ENCODE peak calls at places on chromosome 16, in six cellular contexts. T is body of pancreas, F is left lung, U is endothelial cell of umbilical vein, P is adrenal gland, M is Peyer's patch. L is an unnamed sample. For H3K4me1, the result is how much of the 10 kb centered on the place peaks cover.

GRCh38 chr16:76535-77272 is 1.3 kb upstream of the MPG start:
- DNase-seq in T (peak), F (peak), U (peak), P (peak), M (peak), L (peak)

GRCh38 chr16:68889508-68890150 is 46.3 kb downstream of the TANGO6 start:
- DNase-seq in T (no peak), F (no peak), U (no peak), P (no peak), M (no peak), L (no peak)

GRCh38 chr16:67534420-67534819 is 5.8 kb downstream of the RIPOR1 start:
- DNase-seq in T (no peak), F (no peak), U (no peak), P (no peak), M (no peak), L (no peak)

GRCh38 chr16:62225675-62226074 is 189.4 kb upstream of the CDH8 start:
- DNase-seq in T (peak), F (peak), U (no peak), P (peak), M (peak), L (peak)

GRCh38 chr16:2194852-2195315 is 1.5 kb downstream of the CASKIN1 start:
- DNase-seq in T (peak), F (no peak), U (peak), P (no peak), M (peak), L (peak)

GRCh38 chr16:66116163-66116792 is 250.2 kb upstream of the CDH5 start:
- DNase-seq in T (no peak), F (no peak), U (no peak), P (no peak), M (no peak), L (no peak)

GRCh38 chr16:15434425-15435215 is at the start of gene BMERB1:
- DNase-seq in T (peak), F (no peak), U (peak), P (peak), M (no peak), L (no peak)

GRCh38 chr16:4613636-4614570 is 785 bp downstream of the UBALD1 start:
- DNase-seq in T (peak), F (peak), U (peak), P (no peak), M (no peak), L (no peak)

GRCh38 chr16:83138976-83139690 is 512.4 kb downstream of the CDH13 start:
- DNase-seq in T (no peak), F (no peak), U (no peak), P (no peak), M (no peak), L (no peak)

GRCh38 chr16:13313351-13313750 is 412.0 kb downstream of the SHISA9 start:
- DNase-seq in T (no peak), F (no peak), U (no peak), P (no peak), M (no peak), L (no peak)

GRCh38 chr16:87878704-87879103 is 9.4 kb upstream of the SLC7A5 start:
- DNase-seq in T (no peak), F (no peak), U (no peak), P (no peak), M (no peak), L (no peak)

GRCh38 chr16:2081685-2082084 is 33.9 kb downstream of the TSC2 start:
- DNase-seq in T (no peak), F (no peak), U (no peak), P (no peak), M (no peak), L (no peak)

GRCh38 chr16:8855051-8855786 is 13.6 kb downstream of the CARHSP1 start:
- DNase-seq in T (no peak), F (peak), U (no peak), P (no peak), M (no peak), L (no peak)

GRCh38 chr16:70720431-70721201 is 34.8 kb upstream of the MTSS2 start:
- DNase-seq in T (no peak), F (no peak), U (no peak), P (no peak), M (no peak), L (no peak)

GRCh38 chr16:2194166-2194834 is 2.1 kb downstream of the CASKIN1 start:
- DNase-seq in T (no peak), F (no peak), U (no peak), P (peak), M (no peak), L (no peak)

GRCh38 chr16:78676351-78676750 is 576.9 kb downstream of the WWOX start:
- DNase-seq in T (no peak), F (no peak), U (no peak), P (no peak), M (no peak), L (no peak)

GRCh38 chr16:22757202-22757601 is 56.8 kb upstream of the HS3ST2 start:
- DNase-seq in T (no peak), F (no peak), U (no peak), P (no peak), M (no peak), L (no peak)

GRCh38 chr16:89961920-89962319 is 13.4 kb downstream of the DEF8 start:
- DNase-seq in T (no peak), F (peak), U (no peak), P (no peak), M (no peak), L (no peak)

GRCh38 chr16:3148256-3149192 is 13.7 kb downstream of the ZNF213 start:
- DNase-seq in T (no peak), F (peak), U (no peak), P (no peak), M (no peak), L (no peak)

GRCh38 chr16:69327585-69328310 is 2.6 kb downstream of the PDF start:
- DNase-seq in T (no peak), F (no peak), U (no peak), P (peak), M (no peak), L (no peak)

GRCh38 chr16:47888142-47888541 is 267.7 kb downstream of the ABCC12 start:
- DNase-seq in T (no peak), F (no peak), U (no peak), P (no peak), M (no peak), L (no peak)

GRCh38 chr16:19517424-19518089 is 4.3 kb downstream of the GDE1 start:
- DNase-seq in T (no peak), F (no peak), U (peak), P (no peak), M (no peak), L (peak)

GRCh38 chr16:89115216-89115949 is 21.7 kb downstream of the ACSF3 start:
- DNase-seq in T (peak), F (peak), U (peak), P (peak), M (peak), L (peak)

GRCh38 chr16:53358884-53359283 is 75.4 kb upstream of the RBL2 start:
- DNase-seq in T (no peak), F (peak), U (no peak), P (no peak), M (no peak), L (no peak)

GRCh38 chr16:22888791-22889190 is 74.8 kb downstream of the HS3ST2 start:
- DNase-seq in T (no peak), F (no peak), U (peak), P (no peak), M (no peak), L (no peak)

GRCh38 chr16:9095171-9095570 is 3.7 kb downstream of the HAPSTR1 start:
- DNase-seq in T (no peak), F (no peak), U (no peak), P (no peak), M (no peak), L (no peak)

DNA sequence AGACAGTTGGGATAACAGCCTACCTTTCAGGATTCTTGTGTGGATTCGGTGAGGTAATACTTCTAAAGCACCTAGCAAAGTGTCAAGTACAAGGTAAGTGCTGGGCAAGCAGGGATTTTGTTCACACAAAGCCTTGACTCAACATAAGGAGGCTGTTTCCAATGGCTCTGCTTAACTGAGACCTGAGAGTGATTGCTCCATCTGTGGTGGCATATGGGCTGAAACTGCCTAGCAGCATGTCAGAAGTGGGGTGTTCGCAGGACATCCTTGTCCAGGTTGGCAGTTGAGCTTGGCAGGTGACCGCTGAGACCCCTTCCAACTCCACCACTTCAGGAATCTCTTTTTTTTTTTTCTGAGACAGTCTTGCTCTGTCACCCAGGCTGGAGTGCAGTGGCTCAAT is 19.8 kb downstream of the IL4R start:
- DNase-seq in T (no peak), F (no peak), U (no peak), P (no peak), M (no peak), L (no peak)
- H3K4me1 ChIP-seq in T (under half), F (half or more), U (under half), P (under half), M (under half), L (under half)

GRCh38 chr16:77300232-77300631 is 101.0 kb downstream of the SYCE1L start:
- DNase-seq in T (no peak), F (no peak), U (no peak), P (no peak), M (no peak), L (no peak)

GRCh38 chr16:77304134-77304533 is 104.9 kb downstream of the SYCE1L start:
- DNase-seq in T (no peak), F (no peak), U (no peak), P (no peak), M (no peak), L (no peak)

GRCh38 chr16:77304883-77305282 is 105.7 kb downstream of the SYCE1L start:
- DNase-seq in T (no peak), F (no peak), U (no peak), P (no peak), M (no peak), L (peak)

GRCh38 chr16:77302249-77302648 is 103.0 kb downstream of the SYCE1L start:
- DNase-seq in T (no peak), F (no peak), U (no peak), P (no peak), M (no peak), L (no peak)

GRCh38 chr16:77302685-77303084 is 103.5 kb downstream of the SYCE1L start:
- DNase-seq in T (no peak), F (no peak), U (no peak), P (no peak), M (no peak), L (no peak)
- H3K4me1 ChIP-seq in T (under half), F (under half), U (under half), P (under half), M (under half), L (under half)

GRCh38 chr16:81673432-81673831 is 105.7 kb upstream of the PLCG2 start:
- DNase-seq in T (no peak), F (no peak), U (no peak), P (no peak), M (no peak), L (no peak)
- H3K4me1 ChIP-seq in T (under half), F (under half), U (under half), P (under half), M (under half), L (under half)

GRCh38 chr16:20851601-20852000 is 45.3 kb downstream of the REXO5 start:
- DNase-seq in T (peak), F (peak), U (peak), P (peak), M (peak), L (peak)
- H3K4me1 ChIP-seq in T (under half), F (half or more), U (under half), P (under half), M (under half), L (under half)

GRCh38 chr16:73028263-73028662 is 19.7 kb downstream of the ZFHX3 start:
- DNase-seq in T (no peak), F (no peak), U (peak), P (no peak), M (no peak), L (no peak)

GRCh38 chr16:73028721-73029361 is 19.1 kb downstream of the ZFHX3 start:
- DNase-seq in T (no peak), F (no peak), U (no peak), P (no peak), M (no peak), L (no peak)

GRCh38 chr16:73032548-73033270 is 15.2 kb downstream of the ZFHX3 start:
- DNase-seq in T (no peak), F (no peak), U (no peak), P (no peak), M (no peak), L (no peak)

GRCh38 chr16:73033271-73033998 is 14.5 kb downstream of the ZFHX3 start:
- DNase-seq in T (no peak), F (no peak), U (no peak), P (no peak), M (no peak), L (no peak)

DNA sequence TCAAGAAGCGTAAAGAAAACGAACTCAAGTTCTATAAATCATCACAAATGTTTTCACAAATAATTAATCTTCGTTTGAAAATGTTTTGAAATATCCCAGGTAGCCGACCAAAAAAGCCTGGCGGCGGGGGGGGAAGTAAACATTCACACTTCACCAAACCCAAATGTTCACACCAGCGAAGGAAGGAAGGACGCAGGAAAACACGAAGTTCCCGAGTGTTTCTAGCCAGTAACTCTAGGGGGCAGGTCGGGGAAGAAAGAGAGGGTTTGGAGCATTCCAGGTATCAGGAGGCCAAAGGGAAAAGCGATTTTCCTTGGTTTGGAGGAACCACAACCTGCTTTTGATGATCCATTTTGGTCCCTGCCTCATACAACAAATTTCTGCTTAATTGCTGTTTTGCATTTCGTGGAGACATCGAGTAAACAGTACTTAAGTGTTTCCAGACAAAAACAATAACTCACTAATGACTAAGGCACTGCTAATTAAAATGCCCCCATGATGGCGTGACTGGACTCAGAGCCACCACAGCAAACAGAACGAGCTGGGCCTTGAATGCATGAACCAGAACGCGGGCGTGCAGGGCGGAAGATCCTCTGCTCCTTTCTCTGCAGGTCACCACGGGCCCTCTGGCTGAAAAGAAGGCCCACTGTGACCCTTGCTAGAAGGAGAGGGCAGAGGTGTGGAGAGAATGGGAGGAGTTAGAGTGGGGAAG is 16.6 kb downstream of the ZFHX3 start:
- DNase-seq in T (no peak), F (no peak), U (no peak), P (no peak), M (no peak), L (no peak)
- H3K4me1 ChIP-seq in T (half or more), F (under half), U (under half), P (half or more), M (under half), L (under half)

GRCh38 chr16:64406661-64407267 is 715.1 kb downstream of the CDH11 start:
- DNase-seq in T (no peak), F (no peak), U (no peak), P (no peak), M (no peak), L (no peak)

GRCh38 chr16:64408699-64409098 is 713.2 kb downstream of the CDH11 start:
- DNase-seq in T (no peak), F (no peak), U (no peak), P (no peak), M (no peak), L (no peak)

GRCh38 chr16:64410306-64410705 is 711.6 kb downstream of the CDH11 start:
- DNase-seq in T (no peak), F (no peak), U (no peak), P (no peak), M (no peak), L (no peak)

GRCh38 chr16:64412578-64413280 is 709.1 kb downstream of the CDH11 start:
- DNase-seq in T (no peak), F (no peak), U (no peak), P (no peak), M (no peak), L (no peak)

GRCh38 chr16:64409762-64410161 is 712.1 kb downstream of the CDH11 start:
- DNase-seq in T (peak), F (no peak), U (no peak), P (no peak), M (no peak), L (no peak)
- H3K4me1 ChIP-seq in T (under half), F (under half), U (under half), P (under half), M (under half), L (under half)